ENCODE peak calls at places on chromosomes 12 and 14, in nine cellular contexts. U is CD4-positive, alpha-beta T cell; F is SK-MEL-5; X is PC-3; K is ACHN; E is activated CD8-positive, alpha-beta T cell treated with anti-CD3 and anti-CD28 coated beads, Interleukin-2, amount 10 ng/mL, durations not matched to agents 7 days and 5 days; Y is HFFc6; D is GM12865; S is neural crest cell. W is an unnamed sample.

GRCh38 chr14:70018713-70019201 is 139.5 kb downstream of the SMOC1 start:
- DNase-seq in F (no peak), D (peak; percentile 50), X (no peak), E (peak; percentile 41), S (no peak), K (no peak), U (no peak), Y (no peak), W (no peak)

GRCh38 chr14:37721976-37722659 is 126.7 kb downstream of the TTC6 start:
- DNase-seq in E (no peak), Y (no peak), K (peak; percentile 63), D (no peak), F (no peak), X (no peak), S (no peak), U (no peak), W (no peak)

GRCh38 chr12:101924647-101925046 is 47.3 kb downstream of the DRAM1 start:
- DNase-seq in Y (peak; percentile 33), X (peak; percentile 21), U (no peak), E (no peak), S (no peak), F (peak; percentile 32), D (no peak), K (no peak), W (no peak)

GRCh38 chr12:18752280-18752920 is 14.5 kb downstream of the CAPZA3 start:
- DNase-seq in Y (peak; percentile 79), F (no peak), D (no peak), U (no peak), S (no peak), X (peak; percentile 43), K (no peak), E (no peak), W (peak; percentile 11)

GRCh38 chr12:19306366-19306765 is 132.9 kb upstream of the AEBP2 start:
- DNase-seq in D (no peak), K (no peak), X (no peak), Y (no peak), E (no peak), F (no peak), U (no peak), S (no peak), W (no peak)

GRCh38 chr12:52444647-52445595 is 7.0 kb downstream of the KRT6B start:
- DNase-seq in X (peak; percentile 78), S (no peak), K (no peak), D (no peak), U (no peak), Y (no peak), F (no peak), E (no peak), W (no peak)

GRCh38 chr12:101696477-101697196 is 803 bp upstream of the CHPT1 start:
- DNase-seq in D (no peak), U (no peak), K (no peak), X (peak; percentile 24), F (no peak), E (no peak), S (no peak), Y (no peak), W (no peak)

GRCh38 chr14:66645716-66646115 is 137.8 kb downstream of the GPHN start:
- DNase-seq in K (no peak), U (no peak), F (peak; percentile 57), D (no peak), E (no peak), X (peak; percentile 63), Y (peak; percentile 23), S (no peak), W (no peak)

GRCh38 chr14:85444685-85445084 is 85.3 kb upstream of the FLRT2 start:
- DNase-seq in K (peak; percentile 76), F (peak; percentile 5), Y (no peak), S (no peak), X (peak; percentile 40), U (no peak), D (no peak), E (no peak), W (peak; percentile 9)

GRCh38 chr12:52246720-52247621 is 13.9 kb downstream of the KRT7 start:
- DNase-seq in E (no peak), X (peak; percentile 86), Y (no peak), K (no peak), S (no peak), D (peak; percentile 54), U (no peak), F (no peak), W (peak; percentile 22)

GRCh38 chr12:4217091-4217490 is 56.5 kb upstream of the CCND2 start:
- DNase-seq in U (no peak), D (peak; percentile 31), S (no peak), E (no peak), F (no peak), Y (no peak), X (no peak), K (no peak), W (no peak)

GRCh38 chr12:67268896-67269631 is at the start of gene CAND1:
- DNase-seq in E (peak; percentile 97), X (peak; percentile 98), D (peak; percentile 99), U (peak; percentile 96), F (peak; percentile 99), Y (peak; percentile 99), S (peak; percentile 93), K (peak; percentile 100), W (peak; percentile 95)

GRCh38 chr14:77103475-77103874 is 5.4 kb downstream of the CIPC start:
- DNase-seq in E (no peak), S (no peak), D (no peak), U (no peak), K (no peak), F (no peak), X (no peak), Y (no peak), W (no peak)

GRCh38 chr12:14239350-14239934 is 126.0 kb upstream of the ATF7IP start:
- DNase-seq in F (peak; percentile 73), K (no peak), U (no peak), Y (no peak), S (peak; percentile 39), X (peak; percentile 63), D (peak; percentile 86), E (peak; percentile 51), W (peak; percentile 43)

GRCh38 chr12:58893421-58893986 is 26.8 kb downstream of the LRIG3 start:
- DNase-seq in X (peak; percentile 76), E (no peak), S (no peak), U (no peak), K (no peak), D (no peak), Y (peak; percentile 3), F (no peak), W (no peak)

GRCh38 chr14:89681086-89682018 is 264.3 kb upstream of the FOXN3 start:
- DNase-seq in S (no peak), X (no peak), U (no peak), D (peak; percentile 82), K (no peak), Y (no peak), E (peak; percentile 47), F (no peak), W (no peak)

GRCh38 chr12:84976133-84976532 is 59.9 kb downstream of the TSPAN19 start:
- DNase-seq in U (no peak), Y (no peak), X (no peak), K (no peak), E (no peak), S (no peak), F (no peak), D (no peak), W (no peak)

GRCh38 chr12:126404293-126404851 is 1339.1 kb downstream of the AACS start:
- DNase-seq in S (no peak), K (no peak), E (no peak), X (peak; percentile 74), F (no peak), U (no peak), Y (no peak), D (no peak), W (no peak)

GRCh38 chr14:86420131-86420530 is 890.2 kb downstream of the FLRT2 start:
- DNase-seq in K (no peak), D (no peak), F (no peak), E (no peak), X (no peak), Y (no peak), S (no peak), U (no peak), W (no peak)

GRCh38 chr12:110992909-110993308 is 72.5 kb upstream of the MYL2 start:
- DNase-seq in D (no peak), F (no peak), E (no peak), S (no peak), X (no peak), U (no peak), K (no peak), Y (no peak), W (no peak)

GRCh38 chr12:6843118-6843902 is 2.6 kb downstream of the GNB3 start:
- DNase-seq in S (no peak), X (peak; percentile 22), D (no peak), E (no peak), F (no peak), U (no peak), K (no peak), Y (no peak), W (no peak)

GRCh38 chr14:91369628-91370445 is 47.8 kb downstream of the CCDC88C start:
- DNase-seq in F (peak; percentile 57), K (no peak), S (no peak), D (peak; percentile 58), U (no peak), E (no peak), Y (no peak), X (peak; percentile 10), W (no peak)

GRCh38 chr12:55730447-55730820 is 1.6 kb upstream of the CD63 start:
- DNase-seq in X (no peak), U (no peak), F (no peak), D (peak; percentile 33), Y (no peak), E (peak; percentile 75), K (no peak), S (no peak), W (no peak)

GRCh38 chr14:34023824-34024767 is 73.2 kb upstream of the EGLN3 start:
- DNase-seq in U (no peak), K (no peak), X (no peak), D (no peak), S (no peak), E (no peak), Y (no peak), F (peak; percentile 49), W (no peak)

GRCh38 chr12:77189463-77189862 is 124.1 kb upstream of the E2F7 start:
- DNase-seq in S (no peak), E (no peak), X (no peak), F (no peak), D (no peak), K (peak; percentile 7), Y (peak; percentile 81), U (no peak), W (no peak)

GRCh38 chr14:72611956-72612500 is 281.9 kb downstream of the DPF3 start:
- DNase-seq in K (no peak), X (no peak), U (no peak), S (no peak), E (no peak), F (no peak), D (no peak), Y (no peak), W (no peak)

GRCh38 chr12:66612053-66612775 is 66.7 kb downstream of the GRIP1 start:
- DNase-seq in Y (no peak), E (no peak), X (no peak), U (no peak), D (no peak), K (no peak), S (no peak), F (no peak), W (no peak)

GRCh38 chr12:94377599-94377998 is 82.1 kb downstream of the CEP83 start:
- DNase-seq in K (no peak), D (no peak), S (no peak), U (no peak), E (no peak), X (no peak), Y (no peak), F (no peak), W (no peak)

GRCh38 chr12:90211017-90211416 is 502.4 kb upstream of the ATP2B1 start:
- DNase-seq in Y (peak; percentile 69), E (no peak), F (no peak), K (no peak), D (no peak), X (peak; percentile 95), S (no peak), U (no peak), W (no peak)

GRCh38 chr14:99806841-99807240 is 13.6 kb downstream of the EML1 start:
- DNase-seq in S (no peak), Y (no peak), U (no peak), K (no peak), X (no peak), E (no peak), F (no peak), D (no peak), W (no peak)

GRCh38 chr12:76422154-76422877 is 74.1 kb upstream of the BBS10 start:
- DNase-seq in K (no peak), D (no peak), F (peak; percentile 10), X (no peak), Y (no peak), S (no peak), U (no peak), E (no peak), W (no peak)

W was measured in HAP-1.